ENCODE peak calls at places on chromosome 7, in six cellular contexts. Y is mesothelial cell of epicardium, O is fibroblast of villous mesenchyme, D is prostate gland, X is AG09319, K is astrocyte. H is an unnamed sample.

GRCh38 chr7:102836206-102836938 is 76.4 kb upstream of the LRRC17 start:
- DNase-seq in K (peak; percentile 98), Y (no peak), O (peak; percentile 88), X (peak; percentile 19), D (no peak), H (no peak)

GRCh38 chr7:151495360-151495759 is 24.3 kb downstream of the RHEB start:
- DNase-seq in X (no peak), Y (no peak), D (no peak), K (no peak), O (no peak), H (no peak)

GRCh38 chr7:50632561-50633413 is 67.6 kb upstream of the DDC start:
- DNase-seq in D (no peak), O (peak; percentile 60), K (peak; percentile 23), X (no peak), Y (peak; percentile 58), H (peak; percentile 56)

GRCh38 chr7:121019018-121019417 is 30.5 kb downstream of the CPED1 start:
- DNase-seq in K (peak; percentile 78), X (no peak), Y (no peak), O (peak; percentile 89), D (no peak), H (no peak)

GRCh38 chr7:119175916-119176627 is 951.6 kb downstream of the ANKRD7 start:
- DNase-seq in O (peak; percentile 61), D (peak; percentile 19), Y (peak; percentile 48), K (peak; percentile 47), X (no peak), H (no peak)

GRCh38 chr7:44071726-44072363 is 6.5 kb upstream of the PGAM2 start:
- DNase-seq in Y (no peak), K (no peak), D (no peak), X (no peak), O (no peak), H (no peak)

GRCh38 chr7:15508258-15508657 is 53.6 kb downstream of the AGMO start:
- DNase-seq in D (no peak), K (peak; percentile 4), O (peak; percentile 15), Y (no peak), X (no peak), H (no peak)

GRCh38 chr7:55019329-55019690 is 493 bp downstream of the EGFR start:
- DNase-seq in Y (peak; percentile 68), K (no peak), D (peak; percentile 63), O (peak; percentile 60), X (no peak), H (no peak)

GRCh38 chr7:100679927-100680588 is 6.5 kb downstream of the GNB2 start:
- DNase-seq in K (no peak), O (peak; percentile 33), D (no peak), Y (no peak), X (no peak), H (no peak)

GRCh38 chr7:158861004-158861787 is 4.8 kb downstream of the DYNC2I1 start:
- DNase-seq in D (no peak), K (no peak), Y (no peak), O (no peak), X (no peak), H (no peak)

GRCh38 chr7:45652630-45653029 is 78.5 kb downstream of the ADCY1 start:
- DNase-seq in X (no peak), Y (no peak), D (no peak), O (no peak), K (no peak), H (no peak)

GRCh38 chr7:122304604-122304975 is at the start of gene FEZF1:
- DNase-seq in X (no peak), D (peak; percentile 58), K (no peak), Y (no peak), O (peak; percentile 9), H (no peak)

GRCh38 chr7:16098585-16099179 is 322.7 kb downstream of the CRPPA start:
- DNase-seq in D (no peak), K (no peak), Y (no peak), X (no peak), O (peak; percentile 20), H (no peak)

GRCh38 chr7:116439856-116440549 is 59.5 kb upstream of the CAV2 start:
- DNase-seq in K (peak; percentile 43), D (no peak), X (no peak), Y (no peak), O (no peak), H (no peak)

GRCh38 chr7:129605960-129606644 is 5.4 kb upstream of the NRF1 start:
- DNase-seq in O (no peak), D (no peak), X (no peak), Y (no peak), K (no peak), H (no peak)

GRCh38 chr7:128739048-128739962 is at the start of gene CALU:
- DNase-seq in X (peak; percentile 94), D (peak; percentile 97), Y (peak; percentile 96), K (peak; percentile 95), O (peak; percentile 98), H (peak; percentile 92)

GRCh38 chr7:135501402-135501801 is 8.5 kb downstream of the CNOT4 start:
- DNase-seq in O (no peak), X (no peak), Y (no peak), D (no peak), K (peak; percentile 29), H (no peak)

GRCh38 chr7:2787251-2787968 is 56.7 kb downstream of the GNA12 start:
- DNase-seq in O (peak; percentile 81), Y (no peak), D (no peak), X (no peak), K (peak; percentile 63), H (no peak)

GRCh38 chr7:128137096-128137655 is 103.9 kb upstream of the LEP start:
- DNase-seq in X (no peak), O (peak; percentile 62), K (no peak), Y (no peak), D (no peak), H (no peak)

DNA sequence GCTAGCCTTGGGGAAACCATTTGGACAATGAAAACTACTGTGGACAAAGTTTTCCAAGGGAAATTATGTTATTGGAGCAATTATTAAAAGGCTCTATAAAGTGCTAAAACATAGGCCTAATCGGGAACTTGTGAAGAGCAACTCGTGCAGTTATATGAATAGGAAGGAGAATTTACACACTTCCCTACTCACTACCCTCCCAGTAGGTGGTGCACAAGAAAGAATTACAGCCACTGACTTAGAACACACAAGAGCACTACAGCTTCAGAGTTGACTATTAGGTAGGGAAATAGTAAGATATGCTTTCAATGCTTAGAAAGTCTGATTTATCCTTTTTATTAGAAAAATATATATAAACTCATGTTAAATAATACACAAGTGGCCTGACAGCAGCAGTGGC is 47.2 kb downstream of the GSAP start:
- DNase-seq in Y (no peak), D (no peak), K (no peak), X (no peak), O (peak; percentile 18), H (no peak)
- TF ChIP-seq CTCF in Y (no peak), D (no peak), K (no peak), X (no peak), O (peak; percentile 23), H (no peak)

GRCh38 chr7:53431901-53432300 is 396.5 kb downstream of the POM121L12 start:
- DNase-seq in D (no peak), X (no peak), O (no peak), Y (no peak), K (no peak), H (no peak)

GRCh38 chr7:53422291-53422690 is 386.9 kb downstream of the POM121L12 start:
- DNase-seq in X (no peak), D (no peak), O (no peak), Y (peak; percentile 42), K (no peak), H (no peak)

GRCh38 chr7:53428045-53428444 is 392.6 kb downstream of the POM121L12 start:
- DNase-seq in Y (no peak), X (no peak), D (no peak), O (no peak), K (no peak), H (no peak)

GRCh38 chr7:53420550-53420949 is 385.1 kb downstream of the POM121L12 start:
- DNase-seq in K (no peak), X (no peak), D (no peak), Y (no peak), O (no peak), H (no peak)

GRCh38 chr7:53426145-53426750 is 390.8 kb downstream of the POM121L12 start:
- DNase-seq in O (no peak), Y (no peak), X (no peak), D (no peak), K (no peak), H (no peak)
- TF ChIP-seq CTCF in O (no peak), Y (no peak), X (no peak), D (no peak), K (no peak), H (no peak)

GRCh38 chr7:105096306-105096705 is 82.3 kb downstream of the KMT2E start:
- DNase-seq in Y (no peak), X (no peak), K (no peak), O (no peak), D (no peak), H (no peak)
- TF ChIP-seq CTCF in Y (no peak), X (no peak), K (no peak), O (no peak), D (no peak), H (no peak)

DNA sequence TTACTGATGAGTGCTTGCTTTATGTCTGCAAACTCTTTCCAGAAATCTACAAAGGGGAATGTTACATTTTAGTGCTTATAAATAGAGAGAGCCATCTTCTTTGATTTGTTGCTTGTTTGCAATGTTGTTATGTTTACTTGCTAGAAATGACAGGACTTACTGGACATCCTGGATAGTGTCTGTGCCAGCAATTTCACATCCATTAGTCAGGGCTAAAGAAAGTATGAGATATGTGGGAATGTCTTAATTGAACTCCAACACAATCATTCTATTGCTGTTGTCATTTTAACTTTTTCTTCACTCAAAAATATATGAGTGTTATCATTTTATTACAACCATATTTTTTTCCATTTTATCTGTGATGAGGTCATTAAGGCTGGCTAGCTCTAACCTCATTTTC is 453.2 kb downstream of the TNS3 start:
- DNase-seq in Y (no peak), K (no peak), O (peak; percentile 37), D (no peak), X (no peak), H (no peak)
- TF ChIP-seq CTCF in Y (no peak), K (no peak), O (no peak), D (no peak), X (no peak), H (no peak)

GRCh38 chr7:90262438-90262837 is 17.5 kb downstream of the CFAP69 start:
- DNase-seq in Y (no peak), K (no peak), X (no peak), O (peak; percentile 49), D (no peak), H (no peak)
- TF ChIP-seq CTCF in Y (peak; percentile 54), K (peak; percentile 38), X (peak; percentile 41), O (peak; percentile 44), D (peak; percentile 30), H (peak; percentile 29)

GRCh38 chr7:153628825-153629224 is 423.4 kb upstream of the DPP6 start:
- DNase-seq in Y (no peak), D (no peak), X (no peak), K (no peak), O (no peak), H (no peak)
- TF ChIP-seq CTCF in Y (no peak), D (no peak), X (no peak), K (no peak), O (no peak), H (no peak)

GRCh38 chr7:139827042-139827441 is 2.0 kb upstream of the TBXAS1 start:
- DNase-seq in D (no peak), Y (no peak), O (no peak), X (no peak), K (no peak), H (no peak)
- TF ChIP-seq CTCF in D (no peak), Y (no peak), O (no peak), X (no peak), K (no peak), H (no peak)

GRCh38 chr7:156503195-156503594 is 137.4 kb upstream of the RNF32 start:
- DNase-seq in O (no peak), D (no peak), X (no peak), Y (no peak), K (no peak), H (no peak)
- TF ChIP-seq CTCF in O (no peak), D (no peak), X (no peak), Y (peak; percentile 16), K (no peak), H (no peak)